ENCODE peak calls at places on chromosomes 12 and 14, in nine cellular contexts. U is CD8-positive, alpha-beta memory T cell; P is NCI-H1092; C is endothelial cell; S is lower lobe of right lung; Z is activated naive CD8-positive, alpha-beta T cell treated with anti-CD3 and anti-CD28 coated beads, Interleukin-2, amount 50 U/mL, for 16 hours; V is GM23248; E is activated CD8-positive, alpha-beta memory T cell treated with anti-CD3 and anti-CD28 coated beads for 48 hours; J is head of caudate nucleus. T is an unnamed sample.

GRCh38 chr14:43795600-43796228 is 711.4 kb downstream of the FSCB start:
- DNase-seq in J (no peak), P (peak), V (peak), U (no peak), E (no peak), Z (no peak), S (no peak), C (no peak), T (no peak)

GRCh38 chr14:61396279-61396678 is 74.9 kb downstream of the PRKCH start:
- DNase-seq in E (no peak), Z (no peak), S (no peak), U (no peak), P (no peak), C (no peak), J (no peak), V (no peak), T (no peak)

GRCh38 chr14:55752580-55753365 is 172.8 kb downstream of the KTN1 start:
- DNase-seq in U (no peak), Z (no peak), C (no peak), J (no peak), P (no peak), S (peak), V (peak), E (no peak), T (no peak)

GRCh38 chr12:24788886-24789285 is 160.0 kb downstream of the BCAT1 start:
- DNase-seq in S (no peak), V (no peak), J (no peak), C (no peak), P (no peak), E (no peak), Z (no peak), U (no peak), T (no peak)

GRCh38 chr12:49777800-49778748 is 36.7 kb downstream of the TMBIM6 start:
- DNase-seq in V (peak), S (peak), Z (peak), C (peak), P (no peak), J (peak), E (peak), U (peak), T (no peak)

GRCh38 chr12:59194794-59195193 is 274.5 kb upstream of the LRIG3 start:
- DNase-seq in Z (no peak), U (no peak), C (no peak), E (no peak), S (no peak), J (no peak), V (no peak), P (no peak), T (no peak)

GRCh38 chr12:1791104-1791927 is 29.0 kb upstream of the LRTM2 start:
- DNase-seq in S (peak), Z (peak), E (no peak), V (peak), U (peak), J (peak), P (peak), C (peak), T (peak)

GRCh38 chr14:72688990-72689677 is 204.8 kb downstream of the DPF3 start:
- DNase-seq in C (no peak), P (no peak), E (no peak), J (no peak), Z (no peak), U (no peak), V (no peak), S (no peak), T (no peak)

GRCh38 chr14:104754213-104754851 is 1.4 kb downstream of the SIVA1 start:
- DNase-seq in V (no peak), J (no peak), P (no peak), U (no peak), E (no peak), C (no peak), S (no peak), Z (no peak), T (no peak)

GRCh38 chr12:65300679-65301349 is 22.3 kb downstream of the MSRB3 start:
- DNase-seq in U (no peak), C (peak), E (no peak), V (peak), P (no peak), J (no peak), S (no peak), Z (no peak), T (no peak)

GRCh38 chr12:113040722-113041168 is 15.8 kb upstream of the DTX1 start:
- DNase-seq in J (no peak), S (peak), Z (no peak), E (no peak), U (no peak), C (no peak), V (peak), P (no peak), T (no peak)

GRCh38 chr14:104203071-104203425 is 64.7 kb downstream of the KIF26A start:
- DNase-seq in P (no peak), U (no peak), E (no peak), S (no peak), Z (no peak), C (no peak), J (no peak), V (no peak), T (no peak)

GRCh38 chr12:12025799-12026386 is 44.8 kb upstream of the BCL2L14 start:
- DNase-seq in P (no peak), U (no peak), C (no peak), V (no peak), S (no peak), J (no peak), E (no peak), Z (no peak), T (no peak)

GRCh38 chr12:55729592-55730446 is 1.0 kb upstream of the CD63 start:
- DNase-seq in C (peak), V (peak), Z (no peak), E (no peak), S (peak), U (peak), P (peak), J (peak), T (no peak)

GRCh38 chr12:913919-914718 is 35.4 kb downstream of the RAD52 start:
- DNase-seq in J (no peak), V (peak), Z (no peak), P (no peak), S (no peak), C (no peak), U (no peak), E (no peak), T (no peak)

GRCh38 chr14:59116984-59117415 is 71.5 kb upstream of the DAAM1 start:
- DNase-seq in P (no peak), S (no peak), E (no peak), V (peak), U (no peak), C (no peak), Z (no peak), J (no peak), T (no peak)

GRCh38 chr14:104926619-104927431 is 2.1 kb downstream of the PLD4 start:
- DNase-seq in V (no peak), C (no peak), Z (no peak), U (no peak), S (no peak), P (no peak), E (no peak), J (peak), T (no peak)

GRCh38 chr14:93033983-93034670 is 81.6 kb downstream of the ITPK1 start:
- DNase-seq in Z (peak), V (no peak), J (peak), U (peak), C (peak), P (no peak), E (peak), S (no peak), T (no peak)

GRCh38 chr14:100303925-100304324 is 2.3 kb downstream of the SLC25A29 start:
- DNase-seq in J (no peak), U (no peak), S (no peak), Z (no peak), V (no peak), E (no peak), P (no peak), C (no peak), T (no peak)

GRCh38 chr12:108532061-108532848 is 17.2 kb downstream of the FICD start:
- DNase-seq in V (no peak), C (no peak), P (peak), J (no peak), Z (no peak), S (no peak), E (no peak), U (no peak), T (no peak)

GRCh38 chr12:13973981-13974380 is 7.4 kb downstream of the GRIN2B start:
- DNase-seq in J (no peak), U (no peak), V (no peak), C (no peak), E (no peak), S (no peak), P (peak), Z (no peak), T (no peak)

GRCh38 chr12:12791756-12792346 is 6.4 kb downstream of the APOLD1 start:
- DNase-seq in J (no peak), Z (no peak), E (no peak), P (peak), C (no peak), U (no peak), S (no peak), V (peak), T (no peak)

GRCh38 chr14:76473381-76474263 is 97.7 kb downstream of the ESRRB start:
- DNase-seq in V (no peak), E (no peak), J (no peak), C (no peak), S (no peak), P (no peak), Z (no peak), U (no peak), T (no peak)

GRCh38 chr12:57927086-57927485 is 14.3 kb upstream of the ATP23 start:
- DNase-seq in Z (no peak), J (no peak), C (no peak), E (no peak), S (no peak), U (no peak), P (no peak), V (no peak), T (no peak)